ENCODE peak calls at places on chromosomes 16 and 17, in nine cellular contexts. N, C, U, O, W, G, A, X and F are unnamed samples. For H3K4me1, the result is how much of the 10 kb centered on the place peaks cover.

GRCh38 chr17:57948555-57949420 is 6.4 kb downstream of the CUEDC1 start:
- DNase-seq in N (peak), C (no peak), U (no peak), O (no peak), W (peak), G (peak), A (peak), X (no peak), F (no peak)

GRCh38 chr16:78727536-78727935 is 628.1 kb downstream of the WWOX start:
- DNase-seq in N (peak), C (no peak), U (no peak), O (no peak), W (no peak), G (no peak), A (no peak), X (no peak), F (no peak)

GRCh38 chr16:84593825-84594724 is 23.8 kb downstream of the COTL1 start:
- DNase-seq in N (peak), C (no peak), U (peak), O (peak), W (no peak), G (no peak), A (peak), X (no peak), F (peak)

GRCh38 chr16:49602201-49603041 is 228.8 kb downstream of the C16orf78 start:
- DNase-seq in N (no peak), C (no peak), U (no peak), O (no peak), W (no peak), G (no peak), A (no peak), X (no peak), F (no peak)

GRCh38 chr17:59565959-59566324 is 532 bp downstream of the DHX40 start:
- DNase-seq in N (peak), C (peak), U (no peak), O (peak), W (peak), G (no peak), A (peak), X (peak), F (peak)

GRCh38 chr16:77599793-77600415 is 122.4 kb upstream of the NUDT7 start:
- DNase-seq in N (peak), C (peak), U (no peak), O (peak), W (peak), G (no peak), A (no peak), X (no peak), F (no peak)

GRCh38 chr16:66618588-66618987 is 14.1 kb downstream of the CMTM3 start:
- DNase-seq in N (no peak), C (no peak), U (no peak), O (no peak), W (peak), G (no peak), A (no peak), X (no peak), F (no peak)

GRCh38 chr17:61149862-61150362 is 249.7 kb upstream of the TBX2 start:
- DNase-seq in N (no peak), C (no peak), U (no peak), O (no peak), W (no peak), G (no peak), A (no peak), X (no peak), F (no peak)

GRCh38 chr16:19432429-19432828 is 14.7 kb downstream of the TMC5 start:
- DNase-seq in N (peak), C (no peak), U (no peak), O (no peak), W (peak), G (no peak), A (peak), X (no peak), F (no peak)

GRCh38 chr17:77425791-77426641 is 285.2 kb downstream of the SEC14L1 start:
- DNase-seq in N (no peak), C (no peak), U (no peak), O (no peak), W (peak), G (peak), A (no peak), X (no peak), F (no peak)

GRCh38 chr17:56648814-56649213 is 55.3 kb downstream of the NOG start:
- DNase-seq in N (no peak), C (no peak), U (no peak), O (no peak), W (peak), G (no peak), A (no peak), X (no peak), F (no peak)

GRCh38 chr16:57372372-57373116 is at the start of gene CX3CL1:
- DNase-seq in N (peak), C (peak), U (no peak), O (no peak), W (peak), G (peak), A (peak), X (no peak), F (no peak)

GRCh38 chr16:65418435-65418834 is 296.6 kb upstream of the CDH11 start:
- DNase-seq in N (no peak), C (no peak), U (no peak), O (no peak), W (no peak), G (no peak), A (no peak), X (no peak), F (no peak)

GRCh38 chr16:11581677-11582076 is 5.0 kb downstream of the LITAF start:
- DNase-seq in N (peak), C (no peak), U (no peak), O (no peak), W (no peak), G (no peak), A (no peak), X (no peak), F (no peak)

GRCh38 chr17:27609606-27610303 is 21.2 kb upstream of the LGALS9 start:
- DNase-seq in N (peak), C (no peak), U (no peak), O (peak), W (peak), G (no peak), A (no peak), X (no peak), F (no peak)

GRCh38 chr17:49439673-49440571 is 25.2 kb upstream of the PHB1 start:
- DNase-seq in N (no peak), C (no peak), U (no peak), O (no peak), W (no peak), G (no peak), A (no peak), X (no peak), F (no peak)

GRCh38 chr16:75029854-75030253 is 31.0 kb downstream of the ZNRF1 start:
- DNase-seq in N (no peak), C (no peak), U (no peak), O (no peak), W (peak), G (no peak), A (no peak), X (no peak), F (no peak)

GRCh38 chr17:63649813-63650212 is 27.6 kb downstream of the MAP3K3 start:
- DNase-seq in N (no peak), C (no peak), U (no peak), O (no peak), W (no peak), G (no peak), A (peak), X (no peak), F (no peak)

GRCh38 chr16:86619263-86619935 is 41.0 kb downstream of the FOXL1 start:
- DNase-seq in N (peak), C (no peak), U (no peak), O (no peak), W (no peak), G (no peak), A (no peak), X (no peak), F (no peak)

GRCh38 chr16:73013974-73014373 is 34.0 kb downstream of the ZFHX3 start:
- DNase-seq in N (no peak), C (no peak), U (no peak), O (no peak), W (no peak), G (peak), A (no peak), X (no peak), F (no peak)

GRCh38 chr16:397736-398332 is 835 bp downstream of the NME4 start:
- DNase-seq in N (peak), C (peak), U (no peak), O (peak), W (no peak), G (peak), A (no peak), X (peak), F (no peak)

GRCh38 chr17:32515677-32516383 is 29.0 kb downstream of the CDK5R1 start:
- DNase-seq in N (no peak), C (no peak), U (peak), O (no peak), W (no peak), G (no peak), A (no peak), X (no peak), F (no peak)

GRCh38 chr17:42520540-42520951 is 15.5 kb upstream of the NAGLU start:
- DNase-seq in N (peak), C (no peak), U (no peak), O (peak), W (no peak), G (no peak), A (no peak), X (no peak), F (no peak)
- H3K4me1 ChIP-seq in N (under half), C (under half), U (under half), O (under half), W (half or more), G (half or more), A (under half), X (half or more), F (half or more)

GRCh38 chr16:7376227-7376626 is 43.6 kb downstream of the RBFOX1 start:
- DNase-seq in N (no peak), C (no peak), U (no peak), O (no peak), W (no peak), G (no peak), A (no peak), X (no peak), F (no peak)

GRCh38 chr16:7369181-7369580 is 36.5 kb downstream of the RBFOX1 start:
- DNase-seq in N (no peak), C (no peak), U (no peak), O (no peak), W (no peak), G (no peak), A (no peak), X (no peak), F (no peak)

GRCh38 chr16:7374614-7375174 is 42.0 kb downstream of the RBFOX1 start:
- DNase-seq in N (no peak), C (peak), U (no peak), O (no peak), W (no peak), G (no peak), A (no peak), X (no peak), F (no peak)

GRCh38 chr16:7367309-7367708 is 34.7 kb downstream of the RBFOX1 start:
- DNase-seq in N (no peak), C (no peak), U (no peak), O (no peak), W (no peak), G (no peak), A (no peak), X (no peak), F (no peak)

DNA sequence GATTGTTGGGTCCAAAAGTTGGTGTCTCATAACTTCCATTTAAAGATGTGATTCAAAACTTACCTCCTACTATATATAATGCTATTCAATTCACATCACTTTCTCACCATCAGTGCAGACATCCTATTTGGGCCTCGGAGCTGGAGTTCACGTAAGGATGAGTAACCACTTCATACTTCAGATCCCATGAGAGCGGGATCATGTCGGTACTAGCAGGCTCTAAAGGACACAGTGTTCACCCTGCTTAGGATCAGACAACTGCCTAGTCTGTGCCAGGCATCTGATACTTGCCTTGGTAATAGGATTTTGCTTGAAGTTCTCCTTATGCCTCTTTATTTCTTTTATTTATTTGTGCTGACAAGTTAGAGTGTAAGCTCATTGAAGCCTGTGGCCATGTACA is 39.5 kb downstream of the RBFOX1 start:
- DNase-seq in N (no peak), C (no peak), U (no peak), O (no peak), W (no peak), G (no peak), A (no peak), X (no peak), F (no peak)
- H3K4me1 ChIP-seq in N (under half), C (under half), U (under half), O (under half), W (under half), G (under half), A (under half), X (under half), F (under half)

GRCh38 chr17:42380935-42381334 is 7.3 kb downstream of the STAT3 start:
- DNase-seq in N (no peak), C (no peak), U (no peak), O (no peak), W (no peak), G (no peak), A (no peak), X (no peak), F (no peak)
- H3K4me1 ChIP-seq in N (under half), C (under half), U (under half), O (under half), W (under half), G (half or more), A (under half), X (under half), F (half or more)

GRCh38 chr16:14304891-14305459 is 233.9 kb downstream of the MRTFB start:
- DNase-seq in N (no peak), C (no peak), U (no peak), O (no peak), W (no peak), G (no peak), A (no peak), X (no peak), F (no peak)
- H3K4me1 ChIP-seq in N (half or more), C (under half), U (under half), O (half or more), W (under half), G (half or more), A (under half), X (under half), F (under half)

DNA sequence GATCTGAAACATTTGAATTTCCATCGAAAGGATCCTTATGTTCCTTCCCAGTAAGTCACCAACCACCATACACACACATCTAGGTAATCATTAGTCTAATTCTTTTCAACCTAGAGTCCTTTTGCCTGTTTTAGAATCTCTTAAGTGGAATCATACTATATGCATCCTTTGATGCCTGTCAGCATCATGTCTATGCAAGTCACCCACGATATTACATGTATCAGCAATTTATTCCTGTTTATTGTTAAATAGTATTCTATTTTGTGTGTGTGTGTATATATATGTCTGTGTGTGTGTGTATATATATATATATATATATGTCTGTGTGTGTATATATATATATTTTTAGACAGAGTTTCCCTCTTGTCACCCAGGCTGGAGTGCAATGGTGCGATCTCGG is 78.9 kb upstream of the RPH3AL start:
- DNase-seq in N (no peak), C (no peak), U (no peak), O (no peak), W (no peak), G (no peak), A (no peak), X (no peak), F (no peak)
- H3K4me1 ChIP-seq in N (under half), C (under half), U (under half), O (under half), W (under half), G (under half), A (under half), X (under half), F (under half)